ENCODE peak calls at places on chromosomes 11 and 22, in five cellular contexts. P is endothelial cell, Y is fibroblast of the aortic adventitia, T is Caco-2, L is adrenal gland. M is an unnamed sample.

GRCh38 chr11:27605422-27605821 is 94.8 kb downstream of the BDNF start:
- DNase-seq in L (no peak), T (no peak), Y (no peak), P (no peak), M (no peak)

GRCh38 chr11:11659567-11660341 is 37.9 kb upstream of the GALNT18 start:
- DNase-seq in Y (no peak), L (no peak), P (no peak), T (no peak), M (no peak)

GRCh38 chr11:88543902-88544655 is 206.5 kb upstream of the CTSC start:
- DNase-seq in Y (peak), P (peak), T (peak), L (peak), M (peak)

GRCh38 chr22:45225732-45226560 is 14.7 kb downstream of the KIAA0930 start:
- DNase-seq in T (no peak), L (peak), Y (peak), P (no peak), M (no peak)

GRCh38 chr22:50586416-50586815 is 3.8 kb upstream of the CHKB start:
- DNase-seq in L (no peak), P (no peak), T (peak), Y (no peak), M (no peak)

GRCh38 chr22:25898707-25899365 is 156.8 kb downstream of the MYO18B start:
- DNase-seq in P (peak), Y (no peak), L (no peak), T (no peak), M (no peak)

GRCh38 chr11:85947431-85948272 is 92.5 kb downstream of the CCDC83 start:
- DNase-seq in L (peak), T (no peak), Y (peak), P (no peak), M (peak)

GRCh38 chr22:23773247-23774113 is 831 bp downstream of the MMP11 start:
- DNase-seq in T (no peak), P (no peak), L (no peak), Y (no peak), M (no peak)

GRCh38 chr11:28514391-28514790 is 406.2 kb downstream of the METTL15 start:
- DNase-seq in P (no peak), L (no peak), Y (no peak), T (no peak), M (peak)

GRCh38 chr22:38401336-38402084 is 53.5 kb downstream of the KCNJ4 start:
- DNase-seq in P (no peak), T (no peak), L (no peak), Y (no peak), M (no peak)

GRCh38 chr11:134795017-134795416 is 383.0 kb upstream of the B3GAT1 start:
- DNase-seq in L (no peak), T (no peak), Y (no peak), P (no peak), M (no peak)

GRCh38 chr11:70900540-70900939 is 351.8 kb downstream of the SHANK2 start:
- DNase-seq in L (no peak), P (no peak), T (no peak), Y (no peak), M (no peak)

GRCh38 chr11:115496892-115497291 is 7.3 kb downstream of the CADM1 start:
- DNase-seq in T (peak), Y (no peak), L (no peak), P (no peak), M (no peak)

GRCh38 chr11:3230636-3231549 is 1.3 kb downstream of the MRGPRE start:
- DNase-seq in P (no peak), T (no peak), Y (no peak), L (no peak), M (no peak)

GRCh38 chr11:40306938-40307548 is 1152.4 kb downstream of the LRRC4C start:
- DNase-seq in L (no peak), P (peak), T (no peak), Y (peak), M (peak)

GRCh38 chr11:79412761-79413160 is 28.1 kb downstream of the TENM4 start:
- DNase-seq in L (no peak), P (no peak), Y (no peak), T (no peak), M (no peak)

GRCh38 chr22:24437820-24438328 is 10.5 kb downstream of the ADORA2A start:
- DNase-seq in Y (peak), T (no peak), L (no peak), P (no peak), M (peak)

GRCh38 chr22:48378673-48379072 is 1449.0 kb downstream of the BRD1 start:
- DNase-seq in T (no peak), P (no peak), L (no peak), Y (no peak), M (no peak)

GRCh38 chr11:41256060-41256459 is 203.4 kb downstream of the LRRC4C start:
- DNase-seq in Y (no peak), T (no peak), L (no peak), P (no peak), M (no peak)

GRCh38 chr22:46686221-46686872 is 51.7 kb downstream of the CERK start:
- DNase-seq in L (peak), Y (no peak), T (no peak), P (no peak), M (no peak)

GRCh38 chr11:5204787-5205186 is 4.3 kb upstream of the OR51V1 start:
- DNase-seq in T (peak), P (peak), L (no peak), Y (peak), M (peak)

GRCh38 chr11:33185756-33186155 is 24.5 kb upstream of the CSTF3 start:
- DNase-seq in L (no peak), T (no peak), P (no peak), Y (no peak), M (no peak)

GRCh38 chr22:42720263-42721044 is at the start of gene A4GALT:
- DNase-seq in T (no peak), P (no peak), L (no peak), Y (no peak), M (no peak)

GRCh38 chr22:43628253-43628649 is 183.9 kb downstream of the EFCAB6 start:
- DNase-seq in Y (no peak), P (no peak), L (no peak), T (no peak), M (no peak)

GRCh38 chr22:38314992-38315800 is 2.0 kb downstream of the CSNK1E start:
- DNase-seq in P (no peak), L (no peak), T (no peak), Y (peak), M (no peak)

GRCh38 chr11:90330632-90331031 is 107.8 kb upstream of the CHORDC1 start:
- DNase-seq in P (no peak), Y (no peak), L (no peak), T (no peak), M (no peak)

GRCh38 chr11:40514124-40514523 is 945.3 kb downstream of the LRRC4C start:
- DNase-seq in T (no peak), L (no peak), P (no peak), Y (no peak), M (peak)

GRCh38 chr22:24521791-24522245 is 26.7 kb downstream of the UPB1 start:
- DNase-seq in T (peak), P (peak), Y (peak), L (no peak), M (peak)

GRCh38 chr11:130691581-130691980 is 224.7 kb downstream of the SNX19 start:
- DNase-seq in P (no peak), L (no peak), T (no peak), Y (no peak), M (no peak)

GRCh38 chr11:59678813-59679165 is 10.0 kb upstream of the PATL1 start:
- DNase-seq in L (no peak), T (no peak), Y (no peak), P (no peak), M (no peak)

GRCh38 chr11:123475478-123475877 is 45.4 kb downstream of the GRAMD1B start:
- DNase-seq in T (no peak), Y (peak), L (peak), P (peak), M (peak)

GRCh38 chr11:128890543-128891409 is at the start of gene KCNJ5:
- DNase-seq in T (no peak), L (peak), P (peak), Y (peak), M (no peak)

GRCh38 chr11:1217151-1217550 is 5.7 kb upstream of the MUC5B start:
- DNase-seq in P (no peak), T (no peak), L (no peak), Y (no peak), M (no peak)

GRCh38 chr22:43537019-43537585 is 125.3 kb downstream of the MPPED1 start:
- DNase-seq in Y (no peak), T (no peak), P (no peak), L (no peak), M (no peak)

DNA sequence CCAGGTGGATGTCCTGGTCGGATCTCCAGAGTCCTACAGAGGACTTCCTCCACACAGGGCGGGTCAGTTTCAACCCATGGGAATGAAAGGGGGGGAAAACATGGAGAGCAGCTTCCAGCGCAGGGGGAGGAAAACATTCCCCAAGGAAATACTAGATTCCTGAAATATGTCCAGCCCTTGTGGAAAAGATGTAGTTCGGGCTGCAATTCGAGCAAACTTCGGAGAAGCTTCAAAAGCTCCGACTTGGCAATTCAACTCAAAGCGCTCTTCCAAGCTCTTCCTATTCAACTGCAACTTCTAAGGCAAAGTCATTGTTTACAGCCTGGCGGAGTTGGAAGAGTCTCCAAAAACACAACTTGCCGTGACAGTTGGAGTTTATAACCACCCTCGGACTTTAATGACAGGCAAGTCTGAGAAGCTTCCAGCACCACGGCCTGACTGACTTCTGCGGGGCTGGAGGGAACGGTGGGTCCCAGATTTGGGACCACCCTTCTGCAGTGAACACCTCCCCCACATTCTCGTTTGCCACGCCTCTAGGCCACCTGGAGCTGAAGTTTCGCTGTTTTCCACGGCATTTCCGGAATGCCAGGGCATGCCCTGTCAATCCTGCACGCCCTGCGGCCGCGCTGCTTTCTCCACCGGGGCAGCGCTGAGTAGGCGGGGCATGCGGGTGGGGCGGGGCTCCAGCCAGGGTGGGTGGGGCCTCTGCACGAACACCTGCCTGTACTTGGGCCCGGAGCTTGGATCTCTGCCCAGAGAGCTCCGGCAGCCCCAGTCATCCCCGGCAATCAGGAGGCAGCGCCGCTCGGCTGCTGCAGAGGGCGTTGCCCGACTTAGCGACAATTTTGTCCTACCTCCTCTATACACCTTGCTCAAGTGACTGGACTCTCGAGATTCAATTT is 49.0 kb upstream of the BIRC3 start:
- DNase-seq in Y (peak), L (peak), T (peak), P (peak), M (no peak)
- TF ChIP-seq CTCF in Y (peak), L (peak), T (peak), P (no peak), M (no peak)

DNA sequence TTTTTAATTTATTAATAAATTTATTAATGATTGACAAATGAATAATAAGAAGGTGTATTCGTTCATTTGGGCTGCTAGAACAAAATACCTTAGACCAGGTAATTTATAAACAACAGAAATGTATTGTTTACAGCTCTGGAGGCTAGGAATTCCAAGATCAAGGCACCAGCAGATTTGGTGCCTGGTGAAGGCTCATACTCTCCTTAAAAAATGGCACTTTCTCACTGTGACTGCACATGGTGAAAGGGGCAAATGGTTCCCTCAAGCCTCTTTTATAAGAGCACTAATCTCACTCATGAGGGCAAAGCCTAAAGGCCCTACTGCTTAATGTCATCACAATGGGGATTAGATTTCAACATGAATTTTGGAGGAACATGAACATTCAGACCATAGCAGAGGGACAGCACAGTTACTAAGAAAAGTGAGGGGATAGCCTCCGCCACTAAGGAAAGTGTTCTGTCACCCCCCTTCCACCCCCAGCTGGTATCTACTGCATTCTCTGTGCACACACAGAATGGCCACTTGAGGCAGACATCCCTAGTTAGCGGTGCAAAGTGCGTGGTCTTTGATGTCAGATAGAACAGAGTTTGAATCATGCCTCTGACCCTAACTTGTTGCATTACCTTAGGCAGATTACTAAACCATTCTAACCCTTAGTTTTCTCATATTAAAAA is 47.2 kb upstream of the CEP295 start:
- DNase-seq in Y (no peak), L (no peak), T (no peak), P (peak), M (no peak)
- TF ChIP-seq CTCF in Y (peak), L (no peak), T (peak), P (no peak), M (peak)

GRCh38 chr11:35712533-35712932 is 50.0 kb downstream of the TRIM44 start:
- DNase-seq in P (no peak), L (no peak), Y (no peak), T (no peak), M (no peak)

GRCh38 chr11:35717520-35717919 is 54.9 kb downstream of the TRIM44 start:
- DNase-seq in T (no peak), P (no peak), Y (no peak), L (no peak), M (no peak)

GRCh38 chr11:35714882-35715612 is 52.5 kb downstream of the TRIM44 start:
- DNase-seq in Y (peak), P (no peak), L (no peak), T (no peak), M (peak)

GRCh38 chr11:35715649-35716048 is 53.1 kb downstream of the TRIM44 start:
- DNase-seq in P (no peak), L (no peak), Y (no peak), T (no peak), M (no peak)

DNA sequence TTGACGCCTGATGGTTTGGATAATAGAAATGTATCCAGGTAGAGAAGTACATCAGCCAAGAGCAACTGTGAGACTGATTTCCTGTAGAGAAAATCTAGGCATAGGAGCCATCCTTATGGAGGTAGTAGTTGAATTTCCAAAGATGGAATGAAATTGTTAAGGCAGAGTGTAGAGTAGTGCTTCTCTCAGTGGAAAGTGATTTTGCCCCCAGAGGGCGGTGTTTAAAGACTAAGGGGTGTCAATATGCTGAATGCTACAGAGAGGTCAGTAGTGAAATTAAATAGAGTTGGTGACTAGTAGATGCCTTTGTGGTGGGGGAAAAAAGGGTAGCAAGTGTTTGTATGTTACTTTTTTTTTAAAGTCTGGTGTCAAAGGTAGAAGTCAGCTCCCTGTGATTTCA is 54.5 kb downstream of the TRIM44 start:
- DNase-seq in P (no peak), L (no peak), Y (no peak), T (no peak), M (no peak)
- TF ChIP-seq CTCF in P (no peak), L (no peak), Y (no peak), T (peak), M (peak)

GRCh38 chr11:107457558-107458271 is at the start of gene CWF19L2:
- DNase-seq in T (peak), L (peak), P (peak), Y (peak), M (peak)

GRCh38 chr11:107457205-107457557 is 444 bp downstream of the CWF19L2 start:
- DNase-seq in L (no peak), P (no peak), T (no peak), Y (no peak), M (no peak)

GRCh38 chr11:107453594-107454286 is 3.9 kb downstream of the CWF19L2 start:
- DNase-seq in P (no peak), L (no peak), T (no peak), Y (no peak), M (no peak)
- TF ChIP-seq CTCF in P (no peak), L (no peak), T (no peak), Y (no peak), M (no peak)

GRCh38 chr11:13534358-13534757 is 38.6 kb upstream of the PTH start:
- DNase-seq in Y (no peak), P (no peak), T (no peak), L (no peak), M (no peak)

GRCh38 chr11:13538044-13538443 is 42.2 kb upstream of the PTH start:
- DNase-seq in L (no peak), Y (no peak), T (no peak), P (no peak), M (no peak)

DNA sequence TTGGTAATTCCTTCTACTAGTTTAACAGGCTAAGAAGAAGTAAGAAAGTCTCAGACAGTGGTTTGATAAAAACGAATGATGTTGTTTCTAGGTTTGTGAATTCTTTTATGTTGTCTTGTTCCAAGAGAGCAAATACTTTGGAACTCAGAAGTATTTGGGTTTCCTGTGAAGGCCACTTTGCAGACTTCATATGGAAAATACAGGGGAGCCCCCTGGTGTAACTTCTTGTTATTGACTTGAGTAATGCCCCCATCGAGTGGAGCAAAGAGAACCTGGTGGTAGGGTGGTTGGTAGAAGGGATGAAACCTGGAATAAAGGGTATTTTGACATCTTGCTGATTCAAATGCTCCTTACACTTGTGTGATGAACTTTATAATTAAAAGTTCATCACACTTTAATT is 40.0 kb upstream of the PTH start:
- DNase-seq in L (no peak), T (no peak), Y (no peak), P (no peak), M (no peak)
- TF ChIP-seq CTCF in L (no peak), T (peak), Y (no peak), P (peak), M (peak)

DNA sequence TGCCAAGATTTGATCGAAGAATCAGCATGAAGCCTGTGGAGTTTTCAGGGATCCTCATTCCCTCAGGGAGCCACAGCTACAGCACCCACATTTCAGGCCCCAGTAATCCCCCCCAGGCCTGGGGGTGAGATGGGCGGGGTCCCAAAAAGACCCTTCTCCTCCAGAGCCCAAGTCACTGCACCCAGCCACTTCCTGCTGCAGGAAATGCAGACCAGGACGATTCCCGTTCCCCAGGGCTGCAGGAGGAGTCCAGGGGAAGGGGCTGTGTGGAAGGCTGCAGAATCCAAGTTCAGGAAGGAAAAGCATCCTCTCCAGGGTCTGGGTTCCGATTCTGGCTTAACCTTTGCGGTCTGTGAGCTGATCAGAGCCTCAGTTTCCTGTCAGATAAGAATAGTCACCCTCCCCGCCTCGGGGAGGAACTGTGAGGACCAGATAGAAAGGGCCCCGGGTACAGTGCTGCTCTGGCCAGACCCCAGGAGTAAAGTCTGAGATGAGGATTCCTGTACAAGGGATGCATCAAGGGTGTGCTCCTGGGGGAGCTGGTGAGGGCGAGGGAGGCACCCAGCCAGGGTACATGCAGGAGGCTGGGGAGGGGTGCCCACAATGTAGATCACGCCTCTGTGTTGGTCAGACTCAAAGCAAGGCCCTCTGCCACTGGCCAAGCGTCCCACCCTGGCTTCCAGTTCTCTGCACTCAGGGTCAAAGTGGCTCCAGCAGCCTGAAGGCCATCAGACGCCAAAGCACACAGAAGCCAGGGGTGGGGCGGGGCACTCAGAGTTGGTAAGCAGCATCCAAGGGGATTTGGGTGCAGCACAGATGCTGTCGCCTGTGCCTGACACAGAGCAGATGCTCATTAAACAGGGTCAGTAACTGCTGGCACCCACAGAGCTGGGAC is 30.1 kb upstream of the TP53I11 start:
- DNase-seq in Y (no peak), P (no peak), L (no peak), T (no peak), M (no peak)
- TF ChIP-seq CTCF in Y (no peak), P (no peak), L (no peak), T (no peak), M (no peak)

GRCh38 chr11:61126266-61126665 is 24.0 kb downstream of the CD5 start:
- DNase-seq in P (peak), T (no peak), Y (peak), L (no peak), M (no peak)
- TF ChIP-seq CTCF in P (no peak), T (no peak), Y (peak), L (no peak), M (no peak)